ENCODE peak calls at places on chromosomes 3 and 15, in nine cellular contexts. W is lower lobe of right lung, A is cardiac muscle cell, F is tibial artery, E is brain microvascular endothelial cell, P is ovary, R is BJ, Y is spleen, Q is uterus. H is an unnamed sample. For H3K36me3, the result is how much of the 10 kb centered on the place peaks cover.

GRCh38 chr3:27431116-27431515 is 53.1 kb downstream of the SLC4A7 start:
- DNase-seq in F (no peak), Q (no peak), P (no peak), A (no peak), E (peak), Y (no peak), W (no peak), R (peak), H (no peak)

GRCh38 chr3:102233881-102234280 is 200.9 kb upstream of the ZPLD1 start:
- DNase-seq in Y (no peak), F (no peak), R (no peak), A (no peak), P (no peak), E (no peak), W (no peak), Q (no peak), H (peak)

GRCh38 chr3:178845446-178846118 is 226.0 kb downstream of the ZMAT3 start:
- DNase-seq in E (peak), A (no peak), F (no peak), Y (no peak), R (peak), P (no peak), Q (no peak), W (no peak), H (no peak)

GRCh38 chr3:128867200-128868125 is 12.0 kb upstream of the ACAD9 start:
- DNase-seq in R (no peak), P (no peak), E (no peak), W (no peak), F (no peak), Y (peak), A (no peak), Q (no peak), H (no peak)

GRCh38 chr3:193522473-193522872 is 32.2 kb downstream of the ATP13A4 start:
- DNase-seq in R (no peak), P (no peak), Q (no peak), F (no peak), E (no peak), W (no peak), Y (no peak), A (no peak), H (no peak)

GRCh38 chr15:58472821-58473581 is 41.2 kb downstream of the LIPC start:
- DNase-seq in R (no peak), Q (no peak), P (no peak), E (no peak), W (no peak), F (peak), A (no peak), Y (no peak), H (peak)

GRCh38 chr3:138946554-138947302 is at the start of the genes FOXL2 and FOXL2NB:
- DNase-seq in A (peak), F (no peak), P (peak), W (no peak), Q (peak), Y (peak), E (no peak), R (no peak), H (no peak)

GRCh38 chr3:165642761-165643432 is 194.3 kb downstream of the BCHE start:
- DNase-seq in Q (peak), P (no peak), Y (no peak), F (no peak), R (peak), A (no peak), E (peak), W (no peak), H (no peak)

GRCh38 chr15:80662756-80663553 is 32.2 kb upstream of the ABHD17C start:
- DNase-seq in E (no peak), F (no peak), P (no peak), W (no peak), Q (no peak), Y (no peak), A (no peak), R (no peak), H (no peak)

GRCh38 chr15:20345401-20345958 is 196.1 kb downstream of the GOLGA6L6 start:
- DNase-seq in R (no peak), E (no peak), F (peak), W (peak), Y (peak), P (no peak), A (no peak), Q (no peak), H (no peak)

GRCh38 chr15:70140543-70141375 is 43.0 kb upstream of the TLE3 start:
- DNase-seq in Y (no peak), Q (no peak), R (no peak), E (peak), A (no peak), F (no peak), W (peak), P (no peak), H (no peak)

GRCh38 chr15:64521726-64522164 is 61.4 kb downstream of the ZNF609 start:
- DNase-seq in W (no peak), P (no peak), F (no peak), A (peak), R (no peak), Y (no peak), E (peak), Q (no peak), H (no peak)

GRCh38 chr3:99774467-99774866 is 43.2 kb upstream of the CMSS1 start:
- DNase-seq in R (peak), Q (no peak), P (no peak), A (no peak), F (no peak), E (peak), Y (no peak), W (no peak), H (no peak)

GRCh38 chr3:115648559-115648958 is 25.2 kb downstream of the GAP43 start:
- DNase-seq in A (no peak), R (no peak), Y (no peak), Q (no peak), E (no peak), F (no peak), P (no peak), W (no peak), H (no peak)

GRCh38 chr15:81400640-81401236 is 26.7 kb upstream of the TMC3 start:
- DNase-seq in E (peak), F (no peak), Y (no peak), A (peak), P (no peak), W (no peak), Q (no peak), R (no peak), H (peak)

GRCh38 chr15:69304176-69304533 is 5.4 kb downstream of the PAQR5 start:
- DNase-seq in Q (no peak), Y (no peak), P (no peak), A (no peak), E (peak), W (no peak), R (peak), F (no peak), H (no peak)

GRCh38 chr3:23459915-23460546 is 256.9 kb downstream of the UBE2E2 start:
- DNase-seq in W (no peak), F (no peak), A (no peak), Y (no peak), P (no peak), R (no peak), Q (no peak), E (no peak), H (no peak)

GRCh38 chr3:115671761-115672455 is 48.6 kb downstream of the GAP43 start:
- DNase-seq in A (no peak), W (no peak), E (no peak), F (no peak), P (no peak), Y (no peak), Q (no peak), R (no peak), H (no peak)

GRCh38 chr15:69685524-69686452 is 233.2 kb downstream of the RPLP1 start:
- DNase-seq in Q (no peak), F (no peak), R (no peak), Y (no peak), W (peak), E (no peak), P (no peak), A (no peak), H (no peak)

GRCh38 chr15:55775316-55775715 is 32.4 kb upstream of the PRTG start:
- DNase-seq in A (no peak), F (no peak), Q (no peak), W (no peak), R (no peak), E (no peak), P (no peak), Y (no peak), H (no peak)

GRCh38 chr15:42890161-42890913 is 30.2 kb downstream of the TTBK2 start:
- DNase-seq in Y (no peak), F (no peak), Q (no peak), W (no peak), P (no peak), R (peak), E (peak), A (no peak), H (no peak)

GRCh38 chr15:82958638-82959037 is 6.1 kb upstream of the HOMER2 start:
- DNase-seq in W (no peak), F (no peak), Q (no peak), E (no peak), Y (no peak), R (no peak), A (no peak), P (no peak), H (no peak)
- H3K36me3 ChIP-seq in W (under half), F (under half), Q (under half), E (under half), Y (under half), R (under half), A (under half), P (under half), H (under half)

GRCh38 chr3:58824777-58825176 is 158.2 kb upstream of the FAM3D start:
- DNase-seq in Q (no peak), Y (no peak), R (no peak), W (no peak), E (no peak), A (no peak), F (no peak), P (no peak), H (no peak)

GRCh38 chr3:58824285-58824684 is 157.7 kb upstream of the FAM3D start:
- DNase-seq in F (no peak), A (peak), R (no peak), E (peak), P (no peak), Y (no peak), W (no peak), Q (no peak), H (peak)
- TF ChIP-seq CTCF in F (no peak), A (peak), R (peak), E (peak), P (no peak), Y (no peak), W (peak), Q (no peak), H (peak)

DNA sequence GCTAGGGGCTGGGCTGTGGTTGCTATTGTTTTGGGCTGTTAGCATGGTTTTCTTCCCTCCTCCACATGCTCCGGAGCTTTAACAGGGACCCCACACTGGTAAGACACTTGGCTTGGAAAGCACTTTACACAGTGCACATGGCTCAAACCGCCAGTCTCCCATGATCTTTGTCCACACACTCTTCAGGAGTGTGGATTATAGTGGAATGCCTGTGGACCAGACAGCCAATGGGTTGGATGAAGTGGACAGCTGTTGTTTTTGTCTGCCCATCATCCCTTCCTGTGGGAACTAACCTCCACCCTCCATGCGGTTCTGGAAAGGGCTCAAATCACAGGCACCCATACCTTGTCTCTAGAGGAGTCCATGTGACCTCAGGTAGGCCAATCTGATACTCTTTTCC is 10.0 kb downstream of the PAQR9 start:
- DNase-seq in F (no peak), Q (no peak), W (no peak), E (no peak), R (no peak), P (no peak), Y (no peak), A (no peak), H (no peak)
- H3K36me3 ChIP-seq in F (under half), Q (under half), W (under half), E (under half), R (under half), P (under half), Y (under half), A (under half), H (under half)

GRCh38 chr3:180085122-180085710 is 48.5 kb upstream of the PEX5L start:
- DNase-seq in P (no peak), A (no peak), E (no peak), R (no peak), W (peak), Q (no peak), F (no peak), Y (no peak), H (peak)
- TF ChIP-seq CTCF in P (no peak), A (no peak), E (no peak), R (no peak), W (no peak), Q (no peak), F (no peak), Y (no peak), H (peak)

DNA sequence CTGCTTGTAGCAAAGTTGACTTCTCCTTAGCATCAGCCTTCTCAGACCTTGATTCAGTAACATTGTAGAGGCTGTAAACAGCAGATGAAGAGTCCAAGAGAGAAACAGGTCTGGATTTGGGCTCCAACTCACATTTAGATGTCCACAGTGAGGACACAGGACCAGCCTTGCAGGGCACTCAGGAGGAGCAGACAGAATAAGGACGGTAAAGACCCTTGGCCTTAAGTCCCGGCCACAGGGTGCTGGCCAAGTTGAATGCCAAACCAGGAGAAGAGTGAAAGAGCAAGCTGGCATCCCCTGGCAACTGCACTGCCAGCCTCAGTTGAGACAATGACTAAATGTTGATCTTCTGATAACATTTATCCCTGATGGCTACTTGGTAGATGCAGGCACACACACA is 136.3 kb downstream of the LRRK1 start:
- DNase-seq in R (no peak), E (no peak), Y (no peak), P (no peak), A (no peak), W (no peak), Q (no peak), F (no peak), H (no peak)
- H3K36me3 ChIP-seq in R (under half), E (under half), Y (half or more), P (under half), A (under half), W (half or more), Q (under half), F (under half), H (half or more)

DNA sequence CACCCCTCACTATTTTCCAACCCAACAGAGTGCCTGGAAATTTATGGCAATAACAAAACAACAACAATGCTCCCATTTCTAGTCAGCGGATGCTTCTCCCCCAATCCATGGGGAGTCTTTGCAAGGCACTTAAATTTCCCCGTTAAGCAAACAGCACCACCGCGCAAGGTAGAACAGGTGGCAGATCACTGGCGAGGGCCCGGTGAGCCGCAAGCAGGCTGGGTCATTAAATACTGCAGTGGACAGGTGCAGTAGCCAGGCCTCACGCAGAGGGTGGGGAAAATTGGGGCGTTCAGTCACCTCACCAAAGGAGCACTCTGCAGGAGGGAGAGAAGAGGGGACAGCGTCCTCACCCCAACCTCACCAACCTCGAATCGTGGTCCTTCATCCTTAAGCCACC is 147.5 kb downstream of the NTRK3 start:
- DNase-seq in E (no peak), W (no peak), P (no peak), Q (no peak), R (no peak), A (no peak), F (no peak), Y (no peak), H (no peak)
- TF ChIP-seq CTCF in E (no peak), W (no peak), P (no peak), Q (no peak), R (no peak), A (no peak), F (no peak), Y (no peak), H (no peak)

H was measured in OCI-LY7.